ENCODE peak calls at places on chromosomes 11 and 22, in four cellular contexts. V is breast epithelium, U is foreskin keratinocyte, M is lower lobe of right lung. G is an unnamed sample.

GRCh38 chr11:133570376-133570775 is 38.1 kb upstream of the OPCML start:
- DNase-seq in V (no peak), U (no peak), M (no peak), G (no peak)

GRCh38 chr11:2912498-2912897 is 16.7 kb downstream of the PHLDA2 start:
- DNase-seq in V (peak; percentile 96), U (peak; percentile 74), M (peak; percentile 93), G (no peak)

GRCh38 chr22:22558972-22559603 is at the start of gene PRAME:
- DNase-seq in V (no peak), U (no peak), M (peak; percentile 75), G (peak; percentile 64)

GRCh38 chr11:1919428-1920127 is at the start of gene TNNT3:
- DNase-seq in V (no peak), U (no peak), M (no peak), G (no peak)

GRCh38 chr11:13042873-13043338 is 33.8 kb downstream of the RASSF10 start:
- DNase-seq in V (no peak), U (no peak), M (no peak), G (no peak)

GRCh38 chr11:16985297-16985696 is 28.9 kb downstream of the PLEKHA7 start:
- DNase-seq in V (no peak), U (no peak), M (peak; percentile 63), G (no peak)

GRCh38 chr11:12052676-12053605 is 44.5 kb upstream of the DKK3 start:
- DNase-seq in V (no peak), U (no peak), M (no peak), G (peak; percentile 29)

GRCh38 chr22:41094036-41094435 is 1.6 kb downstream of the EP300 start:
- DNase-seq in V (no peak), U (no peak), M (no peak), G (no peak)

GRCh38 chr22:30249049-30250038 is 2.8 kb upstream of the LIF start:
- DNase-seq in V (no peak), U (no peak), M (no peak), G (no peak)

GRCh38 chr22:42688241-42688913 is 32.3 kb downstream of the A4GALT start:
- DNase-seq in V (peak; percentile 84), U (peak; percentile 46), M (peak; percentile 81), G (no peak)

GRCh38 chr11:82862379-82862778 is 37.9 kb downstream of the PRCP start:
- DNase-seq in V (no peak), U (no peak), M (no peak), G (no peak)

GRCh38 chr11:1052133-1053011 is 15.9 kb upstream of the MUC6 start:
- DNase-seq in V (no peak), U (no peak), M (peak; percentile 41), G (no peak)

GRCh38 chr11:1988174-1988573 is 9.5 kb downstream of the H19 start:
- DNase-seq in V (no peak), U (no peak), M (no peak), G (no peak)

GRCh38 chr22:19729507-19729906 is 6.2 kb downstream of the GP1BB start:
- DNase-seq in V (no peak), U (no peak), M (no peak), G (no peak)

GRCh38 chr11:95327273-95327948 is 96.4 kb upstream of the SESN3 start:
- DNase-seq in V (no peak), U (no peak), M (no peak), G (no peak)

GRCh38 chr11:16956538-16957153 is 57.6 kb downstream of the PLEKHA7 start:
- DNase-seq in V (no peak), U (peak; percentile 54), M (no peak), G (no peak)

GRCh38 chr22:48761546-48761945 is 1066.1 kb downstream of the BRD1 start:
- DNase-seq in V (peak; percentile 45), U (no peak), M (peak; percentile 26), G (no peak)

GRCh38 chr11:122812612-122813011 is 25.7 kb upstream of the CRTAM start:
- DNase-seq in V (no peak), U (no peak), M (no peak), G (no peak)

GRCh38 chr11:118100691-118101232 is 14.0 kb upstream of the SMIM35 start:
- DNase-seq in V (no peak), U (no peak), M (no peak), G (no peak)

GRCh38 chr11:35812850-35813249 is 131.0 kb upstream of the LDLRAD3 start:
- DNase-seq in V (no peak), U (no peak), M (no peak), G (no peak)

GRCh38 chr11:64237484-64237951 is 3.1 kb downstream of the VEGFB start:
- DNase-seq in V (peak; percentile 92), U (no peak), M (peak; percentile 88), G (peak; percentile 12)

GRCh38 chr22:42906605-42907338 is 49.7 kb upstream of the ARFGAP3 start:
- DNase-seq in V (no peak), U (no peak), M (no peak), G (no peak)

GRCh38 chr11:69352181-69352580 is 58.2 kb downstream of the MYEOV start:
- DNase-seq in V (no peak), U (no peak), M (no peak), G (no peak)

GRCh38 chr11:131534611-131535010 is 164.2 kb downstream of the NTM start:
- DNase-seq in V (no peak), U (no peak), M (no peak), G (no peak)

GRCh38 chr11:94757037-94757681 is 11.0 kb upstream of the AMOTL1 start:
- DNase-seq in V (no peak), U (no peak), M (no peak), G (no peak)

GRCh38 chr11:124541204-124541603 is 2.2 kb downstream of the OR8B12 start:
- DNase-seq in V (no peak), U (no peak), M (no peak), G (no peak)

GRCh38 chr11:118000067-118000849 is 14.1 kb downstream of the IL10RA start:
- DNase-seq in V (no peak), U (no peak), M (no peak), G (peak; percentile 58)

DNA sequence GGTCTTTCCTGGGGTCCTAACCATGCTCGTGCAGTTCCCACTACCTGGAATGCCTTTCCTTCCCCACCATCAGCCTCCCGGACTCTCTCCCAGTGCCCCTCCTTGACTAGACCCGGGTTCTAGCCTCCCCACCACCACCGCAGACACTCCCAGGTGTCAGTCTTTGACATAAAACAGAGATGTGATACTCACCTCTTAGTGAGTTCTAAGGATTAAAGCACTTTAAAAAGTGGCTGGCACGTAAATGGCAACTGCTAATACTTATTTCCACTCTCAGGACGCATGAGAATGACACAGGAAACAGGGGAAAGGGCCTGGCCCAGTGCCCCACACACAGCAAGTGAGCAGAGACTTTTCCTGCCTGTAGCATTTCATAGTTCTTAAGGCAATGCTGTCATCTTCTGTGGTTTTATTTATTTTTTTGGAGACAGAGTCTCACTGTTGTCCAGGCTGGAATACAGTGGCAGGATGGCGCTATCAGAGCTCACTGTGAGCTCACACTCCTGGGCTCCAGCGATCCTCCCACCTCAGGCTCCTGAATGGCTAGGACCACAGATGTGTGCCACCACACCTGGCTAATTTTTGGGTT is 1.9 kb upstream of the SLC25A45 start:
- DNase-seq in V (no peak), U (no peak), M (no peak), G (no peak)
- H3K27ac ChIP-seq in V (peak overlapping the region; percentile 98), U (peak overlapping the region; percentile 32), M (peak overlapping the region; percentile 98), G (peak overlapping the region; percentile 52)

GRCh38 chr11:14642453-14642852 is 1.2 kb upstream of the PDE3B start:
- DNase-seq in V (no peak), U (no peak), M (no peak), G (no peak)
- H3K27ac ChIP-seq in V (no peak overlapping the region), U (no peak overlapping the region), M (no peak overlapping the region), G (no peak overlapping the region)

GRCh38 chr22:20866716-20867115 is 7.9 kb downstream of the SNAP29 start:
- DNase-seq in V (no peak), U (no peak), M (no peak), G (no peak)
- H3K27ac ChIP-seq in V (peak overlapping the region; percentile 87), U (no peak overlapping the region), M (peak overlapping the region; percentile 77), G (no peak overlapping the region)

GRCh38 chr11:112024178-112024777 is 930 bp upstream of the DLAT start:
- DNase-seq in V (no peak), U (no peak), M (no peak), G (no peak)
- H3K27ac ChIP-seq in V (peak overlapping the region; percentile 92), U (no peak overlapping the region), M (peak overlapping the region; percentile 92), G (peak overlapping the region; percentile 68)

GRCh38 chr11:111916768-111917167 is 1.9 kb upstream of the C11orf52 start:
- DNase-seq in V (no peak), U (no peak), M (no peak), G (no peak)
- H3K27ac ChIP-seq in V (no peak overlapping the region), U (no peak overlapping the region), M (no peak overlapping the region), G (no peak overlapping the region)

DNA sequence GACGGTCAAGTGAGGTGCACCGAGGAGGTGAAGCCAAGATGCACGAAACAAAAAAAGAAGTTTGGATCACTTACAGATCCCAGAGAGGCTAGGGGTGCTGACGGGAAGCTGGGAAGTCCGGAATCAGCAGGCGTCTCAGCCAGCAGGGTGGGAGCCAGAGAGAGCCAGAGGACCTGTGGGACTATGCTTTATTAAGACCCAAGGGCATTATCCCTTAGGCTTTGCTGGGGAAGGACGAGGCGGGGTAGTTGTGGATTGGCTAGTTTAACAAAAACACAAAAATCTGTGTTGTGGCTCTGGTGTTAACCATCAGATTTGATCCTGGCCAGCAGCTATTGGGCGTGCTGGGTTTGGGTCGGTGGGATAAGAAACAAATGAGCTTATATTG is 427.1 kb downstream of the DYNC2H1 start:
- DNase-seq in V (no peak), U (no peak), M (no peak), G (no peak)
- H3K27ac ChIP-seq in V (no peak overlapping the region), U (no peak overlapping the region), M (no peak overlapping the region), G (no peak overlapping the region)

GRCh38 chr22:44449061-44449682 is 48.9 kb downstream of the RTL6 start:
- DNase-seq in V (no peak), U (no peak), M (no peak), G (no peak)
- H3K27ac ChIP-seq in V (no peak overlapping the region), U (peak overlapping the region; percentile 12), M (no peak overlapping the region), G (no peak overlapping the region)

GRCh38 chr11:111265421-111265820 is 19.9 kb downstream of the POU2AF2 start:
- DNase-seq in V (no peak), U (no peak), M (no peak), G (no peak)
- H3K27ac ChIP-seq in V (no peak overlapping the region), U (no peak overlapping the region), M (no peak overlapping the region), G (no peak overlapping the region)

DNA sequence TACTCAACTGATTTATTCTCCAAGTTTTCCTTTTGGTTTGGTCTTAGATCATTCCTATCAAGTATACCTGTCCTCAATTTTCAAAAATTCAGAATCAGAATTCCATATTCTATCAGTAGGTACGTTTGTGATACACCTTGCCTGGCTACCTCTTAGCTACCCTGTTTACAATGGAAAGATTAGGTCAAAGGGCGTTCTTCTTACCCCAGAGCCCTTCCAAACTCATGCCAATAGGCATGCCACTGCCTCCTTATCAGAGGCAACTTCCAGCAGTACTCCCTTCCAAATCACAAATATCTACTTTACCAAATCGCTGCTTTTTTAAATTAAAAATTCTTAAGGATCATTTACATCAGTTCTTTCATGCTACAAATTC is 1.0 kb downstream of the PATL1 start:
- DNase-seq in V (no peak), U (no peak), M (no peak), G (no peak)
- H3K27ac ChIP-seq in V (no peak overlapping the region), U (peak overlapping the region; percentile 78), M (peak overlapping the region; percentile 96), G (peak overlapping the region; percentile 99)

GRCh38 chr11:67418476-67419281 is 3.2 kb downstream of the CARNS1 start:
- DNase-seq in V (no peak), U (no peak), M (no peak), G (peak; percentile 59)
- H3K27ac ChIP-seq in V (peak overlapping the region; percentile 94), U (no peak overlapping the region), M (no peak overlapping the region), G (peak overlapping the region; percentile 55)

G was measured in CD8-positive, alpha-beta T cell.